ENCODE peak calls at places on chromosome 20, in ten cellular contexts. M is Panc1, T is adrenal gland, Q is spleen, Z is astrocyte, V is suprapubic skin, E is tibial nerve, N is left ventricle myocardium inferior, I is IMR-90, K is uterus. Y is an unnamed sample. For H3K9me3, the result is how much of the 10 kb centered on the place peaks cover.

GRCh38 chr20:380763-381580 is 412 bp downstream of the TRIB3 start:
- DNase-seq in M (no peak), T (no peak), Q (peak), Z (no peak), V (no peak), E (no peak), N (peak), I (peak), K (peak), Y (peak)

GRCh38 chr20:58251979-58252591 is 23.6 kb upstream of the ANKRD60 start:
- DNase-seq in M (peak), T (no peak), Q (no peak), Z (peak), V (no peak), E (no peak), N (no peak), I (peak), K (no peak), Y (no peak)

GRCh38 chr20:39602649-39603048 is 640.5 kb downstream of the DHX35 start:
- DNase-seq in M (no peak), T (no peak), Q (no peak), Z (no peak), V (no peak), E (no peak), N (no peak), I (no peak), K (no peak), Y (no peak)

GRCh38 chr20:59023616-59024015 is 4.4 kb downstream of the TUBB1 start:
- DNase-seq in M (no peak), T (peak), Q (peak), Z (no peak), V (no peak), E (no peak), N (no peak), I (no peak), K (no peak), Y (no peak)

GRCh38 chr20:59071224-59071623 is 28.6 kb upstream of the PRELID3B start:
- DNase-seq in M (no peak), T (no peak), Q (no peak), Z (no peak), V (no peak), E (no peak), N (no peak), I (no peak), K (no peak), Y (no peak)

GRCh38 chr20:5788385-5788895 is 38.2 kb downstream of the SHLD1 start:
- DNase-seq in M (peak), T (peak), Q (peak), Z (peak), V (peak), E (peak), N (peak), I (peak), K (peak), Y (peak)

GRCh38 chr20:56445130-56445529 is 23.3 kb upstream of the RTF2 start:
- DNase-seq in M (no peak), T (no peak), Q (no peak), Z (no peak), V (no peak), E (no peak), N (no peak), I (no peak), K (no peak), Y (no peak)

GRCh38 chr20:43003318-43003928 is 186.3 kb downstream of the PTPRT start:
- DNase-seq in M (no peak), T (no peak), Q (no peak), Z (no peak), V (no peak), E (no peak), N (no peak), I (no peak), K (no peak), Y (no peak)

GRCh38 chr20:4130404-4131189 is 115.2 kb upstream of the RNF24 start:
- DNase-seq in M (peak), T (no peak), Q (no peak), Z (peak), V (no peak), E (no peak), N (no peak), I (peak), K (no peak), Y (no peak)

GRCh38 chr20:36856691-36857635 is 19.0 kb upstream of the TLDC2 start:
- DNase-seq in M (no peak), T (no peak), Q (peak), Z (no peak), V (no peak), E (no peak), N (no peak), I (peak), K (no peak), Y (no peak)

GRCh38 chr20:44496976-44497375 is 21.3 kb downstream of the TTPAL start:
- DNase-seq in M (peak), T (peak), Q (no peak), Z (peak), V (no peak), E (no peak), N (no peak), I (peak), K (no peak), Y (no peak)

GRCh38 chr20:48308232-48308781 is 519.5 kb downstream of the PREX1 start:
- DNase-seq in M (no peak), T (no peak), Q (no peak), Z (no peak), V (no peak), E (no peak), N (no peak), I (no peak), K (no peak), Y (no peak)

GRCh38 chr20:47090835-47091234 is 196.2 kb downstream of the EYA2 start:
- DNase-seq in M (no peak), T (no peak), Q (no peak), Z (no peak), V (no peak), E (no peak), N (no peak), I (no peak), K (no peak), Y (no peak)

GRCh38 chr20:21089421-21089820 is 16.7 kb downstream of the LINC00237 start:
- DNase-seq in M (no peak), T (no peak), Q (no peak), Z (no peak), V (no peak), E (no peak), N (no peak), I (no peak), K (no peak), Y (no peak)

GRCh38 chr20:36181934-36182603 is 27.5 kb downstream of the EPB41L1 start:
- DNase-seq in M (no peak), T (peak), Q (no peak), Z (peak), V (no peak), E (no peak), N (no peak), I (peak), K (no peak), Y (no peak)

GRCh38 chr20:32685541-32686529 is 12.1 kb upstream of the C20orf203 start:
- DNase-seq in M (no peak), T (no peak), Q (no peak), Z (peak), V (no peak), E (peak), N (peak), I (peak), K (no peak), Y (peak)

GRCh38 chr20:40110241-40110910 is 578.7 kb downstream of the MAFB start:
- DNase-seq in M (no peak), T (no peak), Q (no peak), Z (no peak), V (no peak), E (peak), N (peak), I (no peak), K (peak), Y (no peak)

GRCh38 chr20:62236674-62236996 is 1.7 kb upstream of the OSBPL2 start:
- DNase-seq in M (no peak), T (no peak), Q (no peak), Z (no peak), V (no peak), E (no peak), N (no peak), I (no peak), K (no peak), Y (no peak)

GRCh38 chr20:58893355-58894151 is 41.0 kb downstream of the GNAS start:
- DNase-seq in M (no peak), T (no peak), Q (no peak), Z (peak), V (no peak), E (no peak), N (no peak), I (peak), K (no peak), Y (no peak)

GRCh38 chr20:62129731-62130531 is 7.7 kb downstream of the LSM14B start:
- DNase-seq in M (no peak), T (no peak), Q (no peak), Z (no peak), V (no peak), E (no peak), N (no peak), I (no peak), K (no peak), Y (no peak)

GRCh38 chr20:58436868-58437645 is 48.0 kb downstream of the VAPB start:
- DNase-seq in M (no peak), T (no peak), Q (no peak), Z (no peak), V (no peak), E (no peak), N (no peak), I (no peak), K (no peak), Y (no peak)

GRCh38 chr20:46998497-46999190 is 104.0 kb downstream of the EYA2 start:
- DNase-seq in M (no peak), T (no peak), Q (peak), Z (no peak), V (no peak), E (no peak), N (no peak), I (no peak), K (no peak), Y (no peak)

GRCh38 chr20:2006452-2007381 is 12.9 kb upstream of the PDYN start:
- DNase-seq in M (peak), T (peak), Q (no peak), Z (peak), V (no peak), E (no peak), N (no peak), I (peak), K (no peak), Y (peak)

GRCh38 chr20:14581731-14582130 is 244.3 kb upstream of the FLRT3 start:
- DNase-seq in M (no peak), T (no peak), Q (no peak), Z (no peak), V (no peak), E (no peak), N (no peak), I (no peak), K (no peak), Y (no peak)

GRCh38 chr20:46903256-46903655 is 8.6 kb downstream of the EYA2 start:
- DNase-seq in M (no peak), T (no peak), Q (no peak), Z (no peak), V (no peak), E (no peak), N (no peak), I (no peak), K (no peak), Y (no peak)

GRCh38 chr20:32983459-32984112 is 20.6 kb downstream of the SUN5 start:
- DNase-seq in M (no peak), T (no peak), Q (peak), Z (no peak), V (no peak), E (no peak), N (no peak), I (no peak), K (no peak), Y (no peak)

GRCh38 chr20:36144336-36144735 is 10.2 kb upstream of the EPB41L1 start:
- DNase-seq in M (no peak), T (no peak), Q (no peak), Z (no peak), V (no peak), E (no peak), N (no peak), I (no peak), K (no peak), Y (no peak)

GRCh38 chr20:37251836-37252477 is 9.7 kb downstream of the GHRH start:
- DNase-seq in M (no peak), T (no peak), Q (no peak), Z (no peak), V (no peak), E (no peak), N (no peak), I (no peak), K (no peak), Y (peak)

DNA sequence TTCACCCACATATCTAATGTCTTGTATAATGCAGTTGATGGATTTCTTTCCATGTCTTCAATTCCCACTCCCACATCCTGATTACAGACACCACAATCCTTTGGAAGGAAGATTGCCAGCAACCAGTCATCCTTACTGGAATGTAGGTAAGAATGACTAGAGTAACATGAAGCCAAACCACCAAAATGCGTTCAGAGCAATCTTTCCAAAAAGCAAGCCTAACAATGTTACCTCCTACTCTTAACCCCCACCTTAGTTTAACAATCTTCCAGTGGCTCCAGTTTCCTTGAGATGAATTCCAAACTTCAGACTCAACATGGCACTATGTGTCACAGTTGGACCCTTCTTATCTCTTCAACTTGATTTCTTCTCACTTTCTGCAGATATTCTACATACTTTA is 685.6 kb downstream of the DOK5 start:
- DNase-seq in M (no peak), T (no peak), Q (no peak), Z (peak), V (no peak), E (no peak), N (no peak), I (no peak), K (no peak), Y (no peak)
- H3K9me3 ChIP-seq in M (under half), T (under half), Q (under half), Z (under half), V (under half), E (under half), N (under half), I (under half), K (under half), Y (under half)

GRCh38 chr20:50283922-50284810 is 93.5 kb downstream of the CEBPB start:
- DNase-seq in M (no peak), T (peak), Q (peak), Z (peak), V (no peak), E (no peak), N (no peak), I (peak), K (no peak), Y (no peak)

GRCh38 chr20:50281831-50282591 is 91.4 kb downstream of the CEBPB start:
- DNase-seq in M (no peak), T (no peak), Q (no peak), Z (no peak), V (no peak), E (no peak), N (no peak), I (no peak), K (no peak), Y (no peak)

GRCh38 chr20:50284811-50285375 is 94.3 kb downstream of the CEBPB start:
- DNase-seq in M (no peak), T (peak), Q (no peak), Z (no peak), V (no peak), E (no peak), N (no peak), I (no peak), K (peak), Y (no peak)

GRCh38 chr20:50282592-50283241 is 92.1 kb downstream of the CEBPB start:
- DNase-seq in M (no peak), T (no peak), Q (no peak), Z (no peak), V (no peak), E (no peak), N (no peak), I (no peak), K (no peak), Y (no peak)

GRCh38 chr20:50283370-50283769 is 92.7 kb downstream of the CEBPB start:
- DNase-seq in M (no peak), T (no peak), Q (no peak), Z (no peak), V (no peak), E (no peak), N (no peak), I (no peak), K (no peak), Y (no peak)
- H3K27ac ChIP-seq in M (no peak), T (no peak), Q (peak), Z (no peak), V (peak), E (no peak), N (no peak), I (peak), K (peak), Y (no peak)

DNA sequence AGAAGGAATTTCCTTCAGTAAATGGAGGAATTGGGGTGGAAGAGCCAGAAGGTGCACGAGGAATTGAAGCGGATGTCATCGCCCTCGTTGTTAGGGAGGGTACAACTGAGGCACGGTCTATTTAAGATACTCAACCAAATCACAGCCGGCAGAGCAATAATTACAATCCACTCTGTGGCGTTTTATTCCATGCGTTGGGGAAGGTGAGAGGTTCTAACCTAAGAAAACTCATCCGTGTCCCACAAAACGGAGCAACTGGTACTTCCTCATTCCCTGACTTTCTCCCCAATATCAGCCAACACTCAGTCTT is 802 bp upstream of the RRBP1 start:
- DNase-seq in M (no peak), T (no peak), Q (no peak), Z (no peak), V (no peak), E (no peak), N (no peak), I (no peak), K (no peak), Y (no peak)
- TF ChIP-seq CTCF in M (peak), T (no peak), Q (peak), Z (no peak), V (no peak), E (no peak), N (no peak), I (no peak), K (no peak), Y (no peak)

GRCh38 chr20:29742699-29743100 is 1514.8 kb upstream of the DEFB115 start:
- DNase-seq in M (no peak), T (no peak), Q (no peak), Z (no peak), V (no peak), E (no peak), N (no peak), I (no peak), K (no peak), Y (no peak)

GRCh38 chr20:29741594-29741893 is 1515.9 kb upstream of the DEFB115 start:
- DNase-seq in M (no peak), T (no peak), Q (no peak), Z (no peak), V (peak), E (no peak), N (no peak), I (no peak), K (no peak), Y (no peak)

GRCh38 chr20:29741894-29742698 is 1515.4 kb upstream of the DEFB115 start:
- DNase-seq in M (no peak), T (no peak), Q (no peak), Z (no peak), V (no peak), E (no peak), N (no peak), I (no peak), K (no peak), Y (no peak)

GRCh38 chr20:29740951-29741593 is 1516.4 kb upstream of the DEFB115 start:
- DNase-seq in M (no peak), T (no peak), Q (no peak), Z (no peak), V (no peak), E (no peak), N (no peak), I (no peak), K (no peak), Y (no peak)

DNA sequence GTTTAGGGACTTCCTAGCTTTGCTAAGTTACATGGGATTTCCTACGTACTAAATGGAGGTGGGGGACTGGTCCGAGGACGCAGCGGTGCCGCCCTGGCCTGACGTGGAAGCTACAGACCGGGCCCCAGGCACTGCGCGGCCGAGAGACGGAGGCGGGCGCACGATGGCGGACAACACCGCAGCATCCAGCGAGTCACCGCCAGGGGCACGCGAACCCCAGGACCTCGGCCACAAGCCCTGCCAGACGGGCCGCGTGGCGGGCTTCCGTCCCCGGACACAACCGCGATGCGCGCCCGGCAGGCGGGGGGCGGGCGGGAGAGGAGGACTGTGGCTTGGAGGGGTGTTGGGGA is 1516.9 kb upstream of the DEFB115 start:
- DNase-seq in M (no peak), T (no peak), Q (no peak), Z (no peak), V (no peak), E (no peak), N (no peak), I (no peak), K (no peak), Y (no peak)
- H3K9me3 ChIP-seq in M (under half), T (under half), Q (half or more), Z (under half), V (under half), E (under half), N (half or more), I (under half), K (under half), Y (under half)

GRCh38 chr20:25148982-25149846 is 46.3 kb upstream of the ENTPD6 start:
- DNase-seq in M (no peak), T (no peak), Q (no peak), Z (no peak), V (no peak), E (no peak), N (no peak), I (no peak), K (no peak), Y (no peak)

GRCh38 chr20:25149986-25150385 is 45.5 kb upstream of the ENTPD6 start:
- DNase-seq in M (no peak), T (no peak), Q (no peak), Z (no peak), V (no peak), E (no peak), N (no peak), I (no peak), K (no peak), Y (no peak)

GRCh38 chr20:25146976-25147375 is 48.5 kb upstream of the ENTPD6 start:
- DNase-seq in M (no peak), T (no peak), Q (no peak), Z (no peak), V (no peak), E (no peak), N (no peak), I (no peak), K (no peak), Y (no peak)

GRCh38 chr20:25147716-25148115 is 47.8 kb upstream of the ENTPD6 start:
- DNase-seq in M (no peak), T (no peak), Q (no peak), Z (no peak), V (no peak), E (no peak), N (no peak), I (no peak), K (no peak), Y (no peak)

GRCh38 chr20:25148181-25148981 is 47.1 kb upstream of the ENTPD6 start:
- DNase-seq in M (no peak), T (peak), Q (peak), Z (peak), V (peak), E (peak), N (peak), I (peak), K (peak), Y (no peak)
- H3K27ac ChIP-seq in M (no peak), T (no peak), Q (no peak), Z (no peak), V (no peak), E (no peak), N (no peak), I (no peak), K (no peak), Y (no peak)

GRCh38 chr20:50278684-50279531 is 88.3 kb downstream of the CEBPB start:
- DNase-seq in M (no peak), T (peak), Q (peak), Z (no peak), V (peak), E (peak), N (peak), I (no peak), K (peak), Y (peak)
- TF ChIP-seq CTCF in M (no peak), T (peak), Q (peak), Z (no peak), V (peak), E (peak), N (peak), I (no peak), K (no peak), Y (peak)

DNA sequence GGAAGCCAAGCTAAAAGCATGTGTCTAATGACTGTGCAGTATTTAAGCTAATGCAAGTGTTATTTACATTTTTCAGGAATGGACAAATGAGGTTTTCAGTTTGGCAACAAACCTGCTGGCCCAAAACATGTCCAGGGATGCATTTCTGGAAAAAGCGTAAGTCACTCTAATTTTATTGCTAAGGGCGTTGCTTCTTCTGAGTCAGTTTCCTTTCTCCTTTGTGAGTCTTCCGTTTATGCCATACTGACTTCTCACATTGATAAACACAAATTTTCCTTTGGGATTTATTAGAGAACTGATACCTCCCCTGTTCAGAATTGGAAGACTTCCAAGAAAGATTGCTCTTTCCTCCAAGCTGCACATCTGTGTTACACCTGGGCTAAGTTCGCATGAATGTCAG is 422.9 kb upstream of the PLCB4 start:
- DNase-seq in M (no peak), T (no peak), Q (no peak), Z (peak), V (no peak), E (no peak), N (no peak), I (peak), K (no peak), Y (no peak)
- H3K9me3 ChIP-seq in M (under half), T (under half), Q (under half), Z (under half), V (under half), E (under half), N (under half), I (under half), K (under half), Y (under half)

Y was measured in WERI-Rb-1.